ENCODE peak calls at places on chromosomes 13 and 19, in ten cellular contexts. One of them, this sample, is unnamed.

GRCh38 chr19:40191836-40192646 is 815 bp downstream of the MAP3K10 start:
- DNase-seq in CD4-positive, alpha-beta memory T cell: no peak
- DNase-seq in A172: no peak
- DNase-seq in RCC 7860: no peak
- DNase-seq in T-helper 17 cell: no peak
- DNase-seq in mesothelial cell of epicardium: no peak
- DNase-seq in mesenchymal stem cell: peak
- DNase-seq in activated CD8-positive, alpha-beta T cell treated with anti-CD3 and anti-CD28 coated beads, Interleukin-2, amount 10 ng/mL, durations not matched to agents 7 days and 5 days: peak
- DNase-seq in immature natural killer cell: peak
- DNase-seq in globus pallidus: peak
- DNase-seq in this sample: peak

GRCh38 chr19:53867225-53868090 is at the start of gene MYADM:
- DNase-seq in CD4-positive, alpha-beta memory T cell: peak
- DNase-seq in A172: peak
- DNase-seq in RCC 7860: peak
- DNase-seq in T-helper 17 cell: peak
- DNase-seq in mesothelial cell of epicardium: peak
- DNase-seq in mesenchymal stem cell: peak
- DNase-seq in activated CD8-positive, alpha-beta T cell treated with anti-CD3 and anti-CD28 coated beads, Interleukin-2, amount 10 ng/mL, durations not matched to agents 7 days and 5 days: peak
- DNase-seq in immature natural killer cell: peak
- DNase-seq in globus pallidus: peak
- DNase-seq in this sample: peak

GRCh38 chr13:50732712-50733111 is 110.8 kb downstream of the DLEU7 start:
- DNase-seq in CD4-positive, alpha-beta memory T cell: no peak
- DNase-seq in A172: no peak
- DNase-seq in RCC 7860: no peak
- DNase-seq in T-helper 17 cell: no peak
- DNase-seq in mesothelial cell of epicardium: no peak
- DNase-seq in mesenchymal stem cell: peak
- DNase-seq in activated CD8-positive, alpha-beta T cell treated with anti-CD3 and anti-CD28 coated beads, Interleukin-2, amount 10 ng/mL, durations not matched to agents 7 days and 5 days: no peak
- DNase-seq in immature natural killer cell: no peak
- DNase-seq in globus pallidus: no peak
- DNase-seq in this sample: peak

GRCh38 chr19:37920591-37921450 is 13.8 kb downstream of the SIPA1L3 start:
- DNase-seq in CD4-positive, alpha-beta memory T cell: no peak
- DNase-seq in A172: no peak
- DNase-seq in RCC 7860: no peak
- DNase-seq in T-helper 17 cell: no peak
- DNase-seq in mesothelial cell of epicardium: no peak
- DNase-seq in mesenchymal stem cell: no peak
- DNase-seq in activated CD8-positive, alpha-beta T cell treated with anti-CD3 and anti-CD28 coated beads, Interleukin-2, amount 10 ng/mL, durations not matched to agents 7 days and 5 days: no peak
- DNase-seq in immature natural killer cell: no peak
- DNase-seq in globus pallidus: no peak
- DNase-seq in this sample: no peak

GRCh38 chr19:52786078-52786463 is 520 bp downstream of the ZNF600 start:
- DNase-seq in CD4-positive, alpha-beta memory T cell: no peak
- DNase-seq in A172: no peak
- DNase-seq in RCC 7860: no peak
- DNase-seq in T-helper 17 cell: no peak
- DNase-seq in mesothelial cell of epicardium: no peak
- DNase-seq in mesenchymal stem cell: no peak
- DNase-seq in activated CD8-positive, alpha-beta T cell treated with anti-CD3 and anti-CD28 coated beads, Interleukin-2, amount 10 ng/mL, durations not matched to agents 7 days and 5 days: no peak
- DNase-seq in immature natural killer cell: no peak
- DNase-seq in globus pallidus: no peak
- DNase-seq in this sample: peak

GRCh38 chr19:50835785-50836542 is 2.6 kb upstream of the KLK15 start:
- DNase-seq in CD4-positive, alpha-beta memory T cell: peak
- DNase-seq in A172: peak
- DNase-seq in RCC 7860: no peak
- DNase-seq in T-helper 17 cell: peak
- DNase-seq in mesothelial cell of epicardium: peak
- DNase-seq in mesenchymal stem cell: peak
- DNase-seq in activated CD8-positive, alpha-beta T cell treated with anti-CD3 and anti-CD28 coated beads, Interleukin-2, amount 10 ng/mL, durations not matched to agents 7 days and 5 days: peak
- DNase-seq in immature natural killer cell: peak
- DNase-seq in globus pallidus: peak
- DNase-seq in this sample: peak

GRCh38 chr13:40488869-40489391 is 177.5 kb downstream of the FOXO1 start:
- DNase-seq in CD4-positive, alpha-beta memory T cell: no peak
- DNase-seq in A172: no peak
- DNase-seq in RCC 7860: no peak
- DNase-seq in T-helper 17 cell: no peak
- DNase-seq in mesothelial cell of epicardium: no peak
- DNase-seq in mesenchymal stem cell: no peak
- DNase-seq in activated CD8-positive, alpha-beta T cell treated with anti-CD3 and anti-CD28 coated beads, Interleukin-2, amount 10 ng/mL, durations not matched to agents 7 days and 5 days: no peak
- DNase-seq in immature natural killer cell: no peak
- DNase-seq in globus pallidus: no peak
- DNase-seq in this sample: no peak

GRCh38 chr19:46133101-46133627 is 8.7 kb upstream of the IGFL3 start:
- DNase-seq in CD4-positive, alpha-beta memory T cell: no peak
- DNase-seq in A172: peak
- DNase-seq in RCC 7860: peak
- DNase-seq in T-helper 17 cell: no peak
- DNase-seq in mesothelial cell of epicardium: no peak
- DNase-seq in mesenchymal stem cell: peak
- DNase-seq in activated CD8-positive, alpha-beta T cell treated with anti-CD3 and anti-CD28 coated beads, Interleukin-2, amount 10 ng/mL, durations not matched to agents 7 days and 5 days: no peak
- DNase-seq in immature natural killer cell: no peak
- DNase-seq in globus pallidus: peak
- DNase-seq in this sample: peak

GRCh38 chr19:39906283-39906682 is 28.2 kb downstream of the FCGBP start:
- DNase-seq in CD4-positive, alpha-beta memory T cell: no peak
- DNase-seq in A172: no peak
- DNase-seq in RCC 7860: no peak
- DNase-seq in T-helper 17 cell: no peak
- DNase-seq in mesothelial cell of epicardium: no peak
- DNase-seq in mesenchymal stem cell: no peak
- DNase-seq in activated CD8-positive, alpha-beta T cell treated with anti-CD3 and anti-CD28 coated beads, Interleukin-2, amount 10 ng/mL, durations not matched to agents 7 days and 5 days: no peak
- DNase-seq in immature natural killer cell: no peak
- DNase-seq in globus pallidus: no peak
- DNase-seq in this sample: no peak

GRCh38 chr13:47306991-47307390 is 410.1 kb upstream of the HTR2A start:
- DNase-seq in CD4-positive, alpha-beta memory T cell: no peak
- DNase-seq in A172: no peak
- DNase-seq in RCC 7860: no peak
- DNase-seq in T-helper 17 cell: no peak
- DNase-seq in mesothelial cell of epicardium: no peak
- DNase-seq in mesenchymal stem cell: peak
- DNase-seq in activated CD8-positive, alpha-beta T cell treated with anti-CD3 and anti-CD28 coated beads, Interleukin-2, amount 10 ng/mL, durations not matched to agents 7 days and 5 days: no peak
- DNase-seq in immature natural killer cell: no peak
- DNase-seq in globus pallidus: no peak
- DNase-seq in this sample: no peak

GRCh38 chr13:110347535-110348308 is 40.6 kb downstream of the COL4A2 start:
- DNase-seq in CD4-positive, alpha-beta memory T cell: no peak
- DNase-seq in A172: peak
- DNase-seq in RCC 7860: peak
- DNase-seq in T-helper 17 cell: no peak
- DNase-seq in mesothelial cell of epicardium: no peak
- DNase-seq in mesenchymal stem cell: peak
- DNase-seq in activated CD8-positive, alpha-beta T cell treated with anti-CD3 and anti-CD28 coated beads, Interleukin-2, amount 10 ng/mL, durations not matched to agents 7 days and 5 days: no peak
- DNase-seq in immature natural killer cell: no peak
- DNase-seq in globus pallidus: no peak
- DNase-seq in this sample: peak

GRCh38 chr19:32642771-32643170 is 32.2 kb downstream of the ANKRD27 start:
- DNase-seq in CD4-positive, alpha-beta memory T cell: peak
- DNase-seq in A172: no peak
- DNase-seq in RCC 7860: no peak
- DNase-seq in T-helper 17 cell: peak
- DNase-seq in mesothelial cell of epicardium: no peak
- DNase-seq in mesenchymal stem cell: no peak
- DNase-seq in activated CD8-positive, alpha-beta T cell treated with anti-CD3 and anti-CD28 coated beads, Interleukin-2, amount 10 ng/mL, durations not matched to agents 7 days and 5 days: peak
- DNase-seq in immature natural killer cell: peak
- DNase-seq in globus pallidus: no peak
- DNase-seq in this sample: no peak

GRCh38 chr19:15222738-15223648 is 9.3 kb downstream of the EPHX3 start:
- DNase-seq in CD4-positive, alpha-beta memory T cell: peak
- DNase-seq in A172: peak
- DNase-seq in RCC 7860: peak
- DNase-seq in T-helper 17 cell: peak
- DNase-seq in mesothelial cell of epicardium: peak
- DNase-seq in mesenchymal stem cell: peak
- DNase-seq in activated CD8-positive, alpha-beta T cell treated with anti-CD3 and anti-CD28 coated beads, Interleukin-2, amount 10 ng/mL, durations not matched to agents 7 days and 5 days: peak
- DNase-seq in immature natural killer cell: peak
- DNase-seq in globus pallidus: peak
- DNase-seq in this sample: peak

GRCh38 chr13:79589605-79590511 is 108.9 kb downstream of the NDFIP2 start:
- DNase-seq in CD4-positive, alpha-beta memory T cell: no peak
- DNase-seq in A172: no peak
- DNase-seq in RCC 7860: no peak
- DNase-seq in T-helper 17 cell: no peak
- DNase-seq in mesothelial cell of epicardium: no peak
- DNase-seq in mesenchymal stem cell: no peak
- DNase-seq in activated CD8-positive, alpha-beta T cell treated with anti-CD3 and anti-CD28 coated beads, Interleukin-2, amount 10 ng/mL, durations not matched to agents 7 days and 5 days: no peak
- DNase-seq in immature natural killer cell: no peak
- DNase-seq in globus pallidus: no peak
- DNase-seq in this sample: no peak

GRCh38 chr19:55655648-55656040 is 809 bp downstream of the U2AF2 start:
- DNase-seq in CD4-positive, alpha-beta memory T cell: no peak
- DNase-seq in A172: no peak
- DNase-seq in RCC 7860: no peak
- DNase-seq in T-helper 17 cell: no peak
- DNase-seq in mesothelial cell of epicardium: no peak
- DNase-seq in mesenchymal stem cell: no peak
- DNase-seq in activated CD8-positive, alpha-beta T cell treated with anti-CD3 and anti-CD28 coated beads, Interleukin-2, amount 10 ng/mL, durations not matched to agents 7 days and 5 days: no peak
- DNase-seq in immature natural killer cell: no peak
- DNase-seq in globus pallidus: no peak
- DNase-seq in this sample: no peak

GRCh38 chr19:3818479-3818878 is 32.3 kb upstream of the MATK start:
- DNase-seq in CD4-positive, alpha-beta memory T cell: no peak
- DNase-seq in A172: peak
- DNase-seq in RCC 7860: peak
- DNase-seq in T-helper 17 cell: no peak
- DNase-seq in mesothelial cell of epicardium: no peak
- DNase-seq in mesenchymal stem cell: peak
- DNase-seq in activated CD8-positive, alpha-beta T cell treated with anti-CD3 and anti-CD28 coated beads, Interleukin-2, amount 10 ng/mL, durations not matched to agents 7 days and 5 days: no peak
- DNase-seq in immature natural killer cell: no peak
- DNase-seq in globus pallidus: no peak
- DNase-seq in this sample: peak

GRCh38 chr19:472005-472858 is 11.4 kb upstream of the SHC2 start:
- DNase-seq in CD4-positive, alpha-beta memory T cell: no peak
- DNase-seq in A172: peak
- DNase-seq in RCC 7860: no peak
- DNase-seq in T-helper 17 cell: no peak
- DNase-seq in mesothelial cell of epicardium: no peak
- DNase-seq in mesenchymal stem cell: no peak
- DNase-seq in activated CD8-positive, alpha-beta T cell treated with anti-CD3 and anti-CD28 coated beads, Interleukin-2, amount 10 ng/mL, durations not matched to agents 7 days and 5 days: no peak
- DNase-seq in immature natural killer cell: no peak
- DNase-seq in globus pallidus: no peak
- DNase-seq in this sample: peak

GRCh38 chr19:3586707-3587346 is 1.5 kb downstream of the GIPC3 start:
- DNase-seq in CD4-positive, alpha-beta memory T cell: no peak
- DNase-seq in A172: no peak
- DNase-seq in RCC 7860: no peak
- DNase-seq in T-helper 17 cell: no peak
- DNase-seq in mesothelial cell of epicardium: no peak
- DNase-seq in mesenchymal stem cell: no peak
- DNase-seq in activated CD8-positive, alpha-beta T cell treated with anti-CD3 and anti-CD28 coated beads, Interleukin-2, amount 10 ng/mL, durations not matched to agents 7 days and 5 days: no peak
- DNase-seq in immature natural killer cell: no peak
- DNase-seq in globus pallidus: no peak
- DNase-seq in this sample: no peak

GRCh38 chr13:86870388-86870966 is 800.7 kb upstream of the SLITRK5 start:
- DNase-seq in CD4-positive, alpha-beta memory T cell: no peak
- DNase-seq in A172: peak
- DNase-seq in RCC 7860: no peak
- DNase-seq in T-helper 17 cell: no peak
- DNase-seq in mesothelial cell of epicardium: no peak
- DNase-seq in mesenchymal stem cell: peak
- DNase-seq in activated CD8-positive, alpha-beta T cell treated with anti-CD3 and anti-CD28 coated beads, Interleukin-2, amount 10 ng/mL, durations not matched to agents 7 days and 5 days: no peak
- DNase-seq in immature natural killer cell: peak
- DNase-seq in globus pallidus: no peak
- DNase-seq in this sample: peak

GRCh38 chr13:49399801-49400472 is 43.9 kb downstream of the CAB39L start:
- DNase-seq in CD4-positive, alpha-beta memory T cell: no peak
- DNase-seq in A172: no peak
- DNase-seq in RCC 7860: no peak
- DNase-seq in T-helper 17 cell: no peak
- DNase-seq in mesothelial cell of epicardium: no peak
- DNase-seq in mesenchymal stem cell: no peak
- DNase-seq in activated CD8-positive, alpha-beta T cell treated with anti-CD3 and anti-CD28 coated beads, Interleukin-2, amount 10 ng/mL, durations not matched to agents 7 days and 5 days: no peak
- DNase-seq in immature natural killer cell: no peak
- DNase-seq in globus pallidus: no peak
- DNase-seq in this sample: no peak

GRCh38 chr19:17981611-17982010 is 14.7 kb downstream of the KCNN1 start:
- DNase-seq in CD4-positive, alpha-beta memory T cell: no peak
- DNase-seq in A172: no peak
- DNase-seq in RCC 7860: no peak
- DNase-seq in T-helper 17 cell: no peak
- DNase-seq in mesothelial cell of epicardium: no peak
- DNase-seq in mesenchymal stem cell: no peak
- DNase-seq in activated CD8-positive, alpha-beta T cell treated with anti-CD3 and anti-CD28 coated beads, Interleukin-2, amount 10 ng/mL, durations not matched to agents 7 days and 5 days: no peak
- DNase-seq in immature natural killer cell: no peak
- DNase-seq in globus pallidus: no peak
- DNase-seq in this sample: no peak

GRCh38 chr19:33374406-33374703 is 846 bp downstream of the CEBPG start:
- DNase-seq in CD4-positive, alpha-beta memory T cell: no peak
- DNase-seq in A172: no peak
- DNase-seq in RCC 7860: no peak
- DNase-seq in T-helper 17 cell: no peak
- DNase-seq in mesothelial cell of epicardium: no peak
- DNase-seq in mesenchymal stem cell: peak
- DNase-seq in activated CD8-positive, alpha-beta T cell treated with anti-CD3 and anti-CD28 coated beads, Interleukin-2, amount 10 ng/mL, durations not matched to agents 7 days and 5 days: peak
- DNase-seq in immature natural killer cell: no peak
- DNase-seq in globus pallidus: no peak
- DNase-seq in this sample: peak

GRCh38 chr19:37943480-37943879 is 36.5 kb downstream of the SIPA1L3 start:
- DNase-seq in CD4-positive, alpha-beta memory T cell: no peak
- DNase-seq in A172: no peak
- DNase-seq in RCC 7860: no peak
- DNase-seq in T-helper 17 cell: no peak
- DNase-seq in mesothelial cell of epicardium: no peak
- DNase-seq in mesenchymal stem cell: no peak
- DNase-seq in activated CD8-positive, alpha-beta T cell treated with anti-CD3 and anti-CD28 coated beads, Interleukin-2, amount 10 ng/mL, durations not matched to agents 7 days and 5 days: no peak
- DNase-seq in immature natural killer cell: no peak
- DNase-seq in globus pallidus: no peak
- DNase-seq in this sample: no peak

GRCh38 chr13:44906758-44907157 is 82.5 kb downstream of the NUFIP1 start:
- DNase-seq in CD4-positive, alpha-beta memory T cell: no peak
- DNase-seq in A172: no peak
- DNase-seq in RCC 7860: no peak
- DNase-seq in T-helper 17 cell: no peak
- DNase-seq in mesothelial cell of epicardium: no peak
- DNase-seq in mesenchymal stem cell: peak
- DNase-seq in activated CD8-positive, alpha-beta T cell treated with anti-CD3 and anti-CD28 coated beads, Interleukin-2, amount 10 ng/mL, durations not matched to agents 7 days and 5 days: no peak
- DNase-seq in immature natural killer cell: no peak
- DNase-seq in globus pallidus: peak
- DNase-seq in this sample: no peak

GRCh38 chr19:31416548-31416947 is 67.3 kb upstream of the TSHZ3 start:
- DNase-seq in CD4-positive, alpha-beta memory T cell: no peak
- DNase-seq in A172: no peak
- DNase-seq in RCC 7860: no peak
- DNase-seq in T-helper 17 cell: no peak
- DNase-seq in mesothelial cell of epicardium: no peak
- DNase-seq in mesenchymal stem cell: no peak
- DNase-seq in activated CD8-positive, alpha-beta T cell treated with anti-CD3 and anti-CD28 coated beads, Interleukin-2, amount 10 ng/mL, durations not matched to agents 7 days and 5 days: no peak
- DNase-seq in immature natural killer cell: no peak
- DNase-seq in globus pallidus: no peak
- DNase-seq in this sample: no peak

GRCh38 chr13:71659427-71659826 is 207.6 kb downstream of the DACH1 start:
- DNase-seq in CD4-positive, alpha-beta memory T cell: no peak
- DNase-seq in A172: no peak
- DNase-seq in RCC 7860: no peak
- DNase-seq in T-helper 17 cell: no peak
- DNase-seq in mesothelial cell of epicardium: no peak
- DNase-seq in mesenchymal stem cell: peak
- DNase-seq in activated CD8-positive, alpha-beta T cell treated with anti-CD3 and anti-CD28 coated beads, Interleukin-2, amount 10 ng/mL, durations not matched to agents 7 days and 5 days: no peak
- DNase-seq in immature natural killer cell: no peak
- DNase-seq in globus pallidus: no peak
- DNase-seq in this sample: no peak

GRCh38 chr19:4577020-4577782 is 17.7 kb upstream of the SEMA6B start:
- DNase-seq in CD4-positive, alpha-beta memory T cell: no peak
- DNase-seq in A172: peak
- DNase-seq in RCC 7860: no peak
- DNase-seq in T-helper 17 cell: no peak
- DNase-seq in mesothelial cell of epicardium: no peak
- DNase-seq in mesenchymal stem cell: peak
- DNase-seq in activated CD8-positive, alpha-beta T cell treated with anti-CD3 and anti-CD28 coated beads, Interleukin-2, amount 10 ng/mL, durations not matched to agents 7 days and 5 days: no peak
- DNase-seq in immature natural killer cell: no peak
- DNase-seq in globus pallidus: no peak
- DNase-seq in this sample: peak

GRCh38 chr19:38385804-38386257 is 2.0 kb downstream of the GGN start:
- DNase-seq in CD4-positive, alpha-beta memory T cell: no peak
- DNase-seq in A172: no peak
- DNase-seq in RCC 7860: no peak
- DNase-seq in T-helper 17 cell: no peak
- DNase-seq in mesothelial cell of epicardium: no peak
- DNase-seq in mesenchymal stem cell: no peak
- DNase-seq in activated CD8-positive, alpha-beta T cell treated with anti-CD3 and anti-CD28 coated beads, Interleukin-2, amount 10 ng/mL, durations not matched to agents 7 days and 5 days: no peak
- DNase-seq in immature natural killer cell: no peak
- DNase-seq in globus pallidus: no peak
- DNase-seq in this sample: no peak

This sample was measured in ELR.